ENCODE peak calls at places on chromosomes 1 and 21, in five cellular contexts. K is tibial nerve, P is transverse colon, W is stomach, L is esophagus muscularis mucosa. N is an unnamed sample.
A peak's percentile ranks its signal among the peaks of the same experiment; 100 is the strongest.

GRCh38 chr1:236536540-236536939 is 12.8 kb downstream of the LGALS8 start:
- DNase-seq in K (no peak), P (no peak), W (no peak), L (no peak), N (no peak)

GRCh38 chr1:115669002-115669673 is 27.4 kb downstream of the VANGL1 start:
- DNase-seq in K (no peak), P (no peak), W (no peak), L (no peak), N (no peak)

GRCh38 chr1:207004931-207005830 is 27.4 kb downstream of the C1orf116 start:
- DNase-seq in K (peak; percentile 38), P (peak; percentile 76), W (peak; percentile 76), L (no peak), N (no peak)

GRCh38 chr1:29777522-29777921 is 541.2 kb downstream of the PTPRU start:
- DNase-seq in K (no peak), P (no peak), W (no peak), L (no peak), N (no peak)

GRCh38 chr1:184157396-184157747 is 105.8 kb downstream of the TSEN15 start:
- DNase-seq in K (no peak), P (no peak), W (no peak), L (no peak), N (no peak)

GRCh38 chr21:34129039-34129891 is 55.9 kb downstream of the MRPS6 start:
- DNase-seq in K (peak; percentile 38), P (peak; percentile 42), W (peak; percentile 35), L (peak; percentile 74), N (peak; percentile 85)

GRCh38 chr1:62621907-62622306 is 24.6 kb downstream of the ANGPTL3 start:
- DNase-seq in K (peak; percentile 12), P (no peak), W (no peak), L (no peak), N (no peak)

GRCh38 chr1:225049594-225049993 is 120.1 kb downstream of the DNAH14 start:
- DNase-seq in K (no peak), P (no peak), W (no peak), L (no peak), N (no peak)

GRCh38 chr1:161013591-161014513 is 7.1 kb downstream of the F11R start:
- DNase-seq in K (peak; percentile 78), P (peak; percentile 93), W (peak; percentile 89), L (no peak), N (peak; percentile 87)

GRCh38 chr1:214458541-214458940 is 92.9 kb downstream of the PTPN14 start:
- DNase-seq in K (no peak), P (no peak), W (no peak), L (no peak), N (no peak)

GRCh38 chr1:33916786-33917185 is 52.9 kb downstream of the HMGB4 start:
- DNase-seq in K (no peak), P (no peak), W (no peak), L (no peak), N (no peak)

GRCh38 chr1:29973406-29973805 is 737.1 kb downstream of the PTPRU start:
- DNase-seq in K (no peak), P (no peak), W (no peak), L (no peak), N (no peak)

GRCh38 chr1:162475539-162476185 is 22.0 kb upstream of the UHMK1 start:
- DNase-seq in K (no peak), P (no peak), W (no peak), L (no peak), N (no peak)

GRCh38 chr1:162471290-162471853 is 26.2 kb upstream of the UHMK1 start:
- DNase-seq in K (no peak), P (no peak), W (no peak), L (no peak), N (no peak)

GRCh38 chr1:162475089-162475488 is 22.5 kb upstream of the UHMK1 start:
- DNase-seq in K (no peak), P (no peak), W (no peak), L (no peak), N (no peak)

GRCh38 chr1:162466797-162467196 is 30.8 kb upstream of the UHMK1 start:
- DNase-seq in K (no peak), P (no peak), W (no peak), L (no peak), N (no peak)

GRCh38 chr1:162470216-162470615 is 27.4 kb upstream of the UHMK1 start:
- DNase-seq in K (no peak), P (no peak), W (no peak), L (no peak), N (no peak)
- TF ChIP-seq CTCF in K (no peak), P (no peak), W (no peak), L (no peak), N (no peak)

GRCh38 chr1:238272145-238272544 is 381.4 kb upstream of the ZP4 start:
- DNase-seq in K (no peak), P (no peak), W (no peak), L (no peak), N (no peak)
- TF ChIP-seq EP300 in K (no peak), P (no peak), W (no peak), L (no peak), N (no peak)

GRCh38 chr1:18970762-18971161 is 14.3 kb upstream of the IFFO2 start:
- DNase-seq in K (no peak), P (no peak), W (no peak), L (no peak), N (peak; percentile 27)

GRCh38 chr1:18972991-18973390 is 16.5 kb upstream of the IFFO2 start:
- DNase-seq in K (no peak), P (no peak), W (no peak), L (no peak), N (peak; percentile 35)

GRCh38 chr1:18973446-18973955 is 17.0 kb upstream of the IFFO2 start:
- DNase-seq in K (no peak), P (no peak), W (no peak), L (no peak), N (peak; percentile 51)

GRCh38 chr1:18974005-18974404 is 17.5 kb upstream of the IFFO2 start:
- DNase-seq in K (no peak), P (no peak), W (no peak), L (no peak), N (peak; percentile 8)

DNA sequence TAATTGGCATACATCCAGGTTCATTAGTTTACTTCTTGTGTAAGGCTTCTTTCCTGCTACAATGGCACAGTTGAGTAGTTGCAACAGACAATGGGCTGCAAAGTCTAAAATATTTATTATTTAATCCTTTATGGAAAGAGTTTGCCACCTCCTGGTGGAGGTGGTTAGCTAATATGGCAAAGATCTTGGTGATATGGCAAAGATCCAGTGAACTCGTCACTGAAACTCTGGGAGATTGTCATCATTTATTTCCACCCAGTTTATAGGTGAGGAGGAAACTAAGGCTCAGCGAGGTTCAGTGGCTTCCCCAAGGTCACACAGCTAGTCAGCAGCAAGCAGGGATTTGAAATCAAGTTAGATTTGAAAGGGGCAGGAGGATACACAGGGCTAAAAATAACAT is 16.1 kb upstream of the IFFO2 start:
- DNase-seq in K (peak; percentile 45), P (no peak), W (no peak), L (no peak), N (peak; percentile 55)
- TF ChIP-seq CTCF in K (peak; percentile 18), P (no peak), W (peak; percentile 35), L (peak; percentile 51), N (peak; percentile 50)

GRCh38 chr1:154325583-154326545 is 539 bp downstream of the ATP8B2 start:
- DNase-seq in K (peak; percentile 81), P (peak; percentile 64), W (peak; percentile 36), L (peak; percentile 94), N (peak; percentile 86)
- TF ChIP-seq EP300 in K (no peak), P (no peak), W (no peak), L (no peak), N (no peak)

GRCh38 chr1:43881415-43881814 is 52.2 kb upstream of the ARTN start:
- DNase-seq in K (no peak), P (no peak), W (no peak), L (no peak), N (no peak)
- TF ChIP-seq CTCF in K (no peak), P (no peak), W (no peak), L (no peak), N (no peak)

GRCh38 chr1:185439727-185440415 is 122.8 kb upstream of the IVNS1ABP start:
- DNase-seq in K (no peak), P (no peak), W (no peak), L (no peak), N (no peak)
- TF ChIP-seq EP300 in K (no peak), P (no peak), W (no peak), L (no peak), N (no peak)

DNA sequence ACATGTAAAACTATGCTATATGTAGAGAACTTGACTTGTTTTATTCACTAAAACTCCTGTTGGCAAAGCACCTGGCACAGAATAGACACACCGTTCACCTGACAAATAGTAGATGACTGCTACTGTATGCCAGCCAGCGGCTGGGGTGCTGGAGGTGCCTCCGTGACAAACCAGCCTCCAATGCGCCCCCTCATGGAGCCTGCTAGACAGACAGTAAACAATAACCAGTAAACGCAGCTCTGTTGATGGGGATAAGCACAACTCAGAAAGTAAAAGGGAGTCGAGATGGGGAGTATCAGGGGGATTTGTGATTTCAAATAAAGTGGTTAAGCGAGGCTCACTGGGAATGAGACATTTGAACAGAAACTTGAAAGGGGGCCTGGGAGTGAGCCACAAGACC is 107.2 kb downstream of the PRDM2 start:
- DNase-seq in K (no peak), P (peak; percentile 52), W (peak; percentile 63), L (no peak), N (no peak)
- TF ChIP-seq CTCF in K (no peak), P (no peak), W (peak; percentile 12), L (no peak), N (no peak)

N was measured in sigmoid colon.